ENCODE peak calls at places on chromosomes 7 and 10, in nine cellular contexts. G is NCI-H187; Y is T follicular helper cell; E is activated CD4-positive, alpha-beta T cell treated with anti-CD3 and anti-CD28 coated beads, Interleukin-2, amount 50 U/mL, for 4 hours; I is Calu3; S is posterior cingulate gyrus; U is NCI-H1417; K is brain microvascular endothelial cell; F is ELR. O is an unnamed sample.

GRCh38 chr7:38881015-38881414 is 28.0 kb downstream of the VPS41 start:
- DNase-seq in G (no peak), Y (no peak), E (no peak), I (no peak), S (peak), U (no peak), K (no peak), F (no peak), O (no peak)

GRCh38 chr10:98489561-98490481 is 43.1 kb upstream of the HPS1 start:
- DNase-seq in G (no peak), Y (no peak), E (no peak), I (peak), S (no peak), U (no peak), K (no peak), F (no peak), O (no peak)

GRCh38 chr10:22837351-22837750 is 90.5 kb upstream of the ARMC3 start:
- DNase-seq in G (no peak), Y (no peak), E (no peak), I (no peak), S (no peak), U (no peak), K (no peak), F (no peak), O (no peak)

GRCh38 chr7:117098457-117098856 is 145.2 kb downstream of the ST7 start:
- DNase-seq in G (no peak), Y (no peak), E (no peak), I (no peak), S (no peak), U (no peak), K (peak), F (peak), O (no peak)

GRCh38 chr10:6173203-6173602 is 29.5 kb upstream of the PFKFB3 start:
- DNase-seq in G (no peak), Y (peak), E (peak), I (no peak), S (no peak), U (no peak), K (no peak), F (no peak), O (no peak)

GRCh38 chr7:17774248-17774647 is 166.0 kb downstream of the SNX13 start:
- DNase-seq in G (no peak), Y (no peak), E (no peak), I (no peak), S (no peak), U (no peak), K (peak), F (peak), O (no peak)

GRCh38 chr10:103967433-103968142 is 648 bp downstream of the SLK start:
- DNase-seq in G (no peak), Y (no peak), E (no peak), I (no peak), S (no peak), U (no peak), K (no peak), F (peak), O (no peak)

GRCh38 chr7:4109481-4110110 is 572.5 kb upstream of the FOXK1 start:
- DNase-seq in G (no peak), Y (no peak), E (no peak), I (no peak), S (no peak), U (no peak), K (no peak), F (no peak), O (no peak)

GRCh38 chr10:124619195-124619594 is 125.0 kb downstream of the FAM53B start:
- DNase-seq in G (no peak), Y (no peak), E (no peak), I (peak), S (no peak), U (no peak), K (no peak), F (no peak), O (no peak)

GRCh38 chr7:152923711-152924110 is 164.2 kb downstream of the ACTR3B start:
- DNase-seq in G (no peak), Y (no peak), E (no peak), I (no peak), S (no peak), U (no peak), K (no peak), F (no peak), O (no peak)

GRCh38 chr7:134470864-134471263 is 12.0 kb upstream of the AKR1B1 start:
- DNase-seq in G (no peak), Y (no peak), E (no peak), I (peak), S (no peak), U (no peak), K (peak), F (peak), O (no peak)

GRCh38 chr10:128044961-128045832 is 81.0 kb downstream of the MKI67 start:
- DNase-seq in G (no peak), Y (no peak), E (no peak), I (no peak), S (no peak), U (no peak), K (no peak), F (no peak), O (no peak)

GRCh38 chr7:102279537-102280400 is 6.9 kb upstream of the SH2B2 start:
- DNase-seq in G (peak), Y (peak), E (peak), I (peak), S (peak), U (peak), K (no peak), F (peak), O (no peak)

GRCh38 chr10:103153302-103153759 is 39.7 kb downstream of the NT5C2 start:
- DNase-seq in G (no peak), Y (no peak), E (no peak), I (no peak), S (peak), U (peak), K (no peak), F (no peak), O (no peak)

GRCh38 chr7:65371468-65371867 is 2.2 kb upstream of the ZNF92 start:
- DNase-seq in G (no peak), Y (no peak), E (no peak), I (no peak), S (peak), U (no peak), K (no peak), F (no peak), O (no peak)